ENCODE peak calls at places on chromosome 1, in six cellular contexts. U, L, R, S, T and D are unnamed samples.
A peak's percentile ranks its signal among the peaks of the same experiment; 100 is the strongest.

GRCh38 chr1:20476260-20477038 is 9.6 kb downstream of the CAMK2N1 start:
- DNase-seq in U (no peak), L (no peak), R (peak; percentile 77), S (peak; percentile 57), T (peak; percentile 34), D (no peak)

GRCh38 chr1:205791568-205792180 is 16.4 kb upstream of the RAB29 start:
- DNase-seq in U (no peak), L (no peak), R (peak; percentile 74), S (peak; percentile 79), T (peak; percentile 21), D (no peak)

GRCh38 chr1:174040387-174040786 is 18.2 kb upstream of the RC3H1 start:
- DNase-seq in U (no peak), L (no peak), R (no peak), S (peak; percentile 45), T (peak; percentile 85), D (no peak)

GRCh38 chr1:156951371-156951770 is 30.9 kb downstream of the LRRC71 start:
- DNase-seq in U (no peak), L (no peak), R (no peak), S (no peak), T (no peak), D (no peak)

GRCh38 chr1:220099826-220100225 is 5.9 kb downstream of the IARS2 start:
- DNase-seq in U (no peak), L (no peak), R (no peak), S (no peak), T (no peak), D (no peak)

GRCh38 chr1:15176898-15177665 is 23.5 kb downstream of the TMEM51 start:
- DNase-seq in U (no peak), L (no peak), R (no peak), S (no peak), T (no peak), D (no peak)

GRCh38 chr1:217554849-217555248 is 76.0 kb downstream of the GPATCH2 start:
- DNase-seq in U (no peak), L (no peak), R (no peak), S (no peak), T (peak; percentile 2), D (no peak)

GRCh38 chr1:204250428-204251030 is 36.7 kb upstream of the GOLT1A start:
- DNase-seq in U (no peak), L (no peak), R (no peak), S (no peak), T (no peak), D (no peak)

GRCh38 chr1:36737767-36738166 is 255.1 kb upstream of the CSF3R start:
- DNase-seq in U (no peak), L (no peak), R (no peak), S (no peak), T (no peak), D (no peak)

GRCh38 chr1:74502432-74502831 is 10.0 kb downstream of the LRRC53 start:
- DNase-seq in U (no peak), L (peak; percentile 45), R (no peak), S (no peak), T (peak; percentile 62), D (peak; percentile 27)

GRCh38 chr1:177505905-177506590 is 335.3 kb downstream of the BRINP2 start:
- DNase-seq in U (no peak), L (no peak), R (no peak), S (no peak), T (no peak), D (no peak)

GRCh38 chr1:21926814-21927530 is 10.1 kb downstream of the HSPG2 start:
- DNase-seq in U (no peak), L (no peak), R (peak; percentile 73), S (no peak), T (peak; percentile 92), D (no peak)

GRCh38 chr1:161388639-161389038 is 21.0 kb upstream of the CFAP126 start:
- DNase-seq in U (no peak), L (no peak), R (no peak), S (no peak), T (no peak), D (no peak)

GRCh38 chr1:4660917-4661594 is 6.6 kb downstream of the AJAP1 start:
- DNase-seq in U (no peak), L (no peak), R (no peak), S (no peak), T (no peak), D (no peak)

GRCh38 chr1:106699436-106699835 is 357.0 kb upstream of the PRMT6 start:
- DNase-seq in U (no peak), L (no peak), R (no peak), S (no peak), T (no peak), D (no peak)

DNA sequence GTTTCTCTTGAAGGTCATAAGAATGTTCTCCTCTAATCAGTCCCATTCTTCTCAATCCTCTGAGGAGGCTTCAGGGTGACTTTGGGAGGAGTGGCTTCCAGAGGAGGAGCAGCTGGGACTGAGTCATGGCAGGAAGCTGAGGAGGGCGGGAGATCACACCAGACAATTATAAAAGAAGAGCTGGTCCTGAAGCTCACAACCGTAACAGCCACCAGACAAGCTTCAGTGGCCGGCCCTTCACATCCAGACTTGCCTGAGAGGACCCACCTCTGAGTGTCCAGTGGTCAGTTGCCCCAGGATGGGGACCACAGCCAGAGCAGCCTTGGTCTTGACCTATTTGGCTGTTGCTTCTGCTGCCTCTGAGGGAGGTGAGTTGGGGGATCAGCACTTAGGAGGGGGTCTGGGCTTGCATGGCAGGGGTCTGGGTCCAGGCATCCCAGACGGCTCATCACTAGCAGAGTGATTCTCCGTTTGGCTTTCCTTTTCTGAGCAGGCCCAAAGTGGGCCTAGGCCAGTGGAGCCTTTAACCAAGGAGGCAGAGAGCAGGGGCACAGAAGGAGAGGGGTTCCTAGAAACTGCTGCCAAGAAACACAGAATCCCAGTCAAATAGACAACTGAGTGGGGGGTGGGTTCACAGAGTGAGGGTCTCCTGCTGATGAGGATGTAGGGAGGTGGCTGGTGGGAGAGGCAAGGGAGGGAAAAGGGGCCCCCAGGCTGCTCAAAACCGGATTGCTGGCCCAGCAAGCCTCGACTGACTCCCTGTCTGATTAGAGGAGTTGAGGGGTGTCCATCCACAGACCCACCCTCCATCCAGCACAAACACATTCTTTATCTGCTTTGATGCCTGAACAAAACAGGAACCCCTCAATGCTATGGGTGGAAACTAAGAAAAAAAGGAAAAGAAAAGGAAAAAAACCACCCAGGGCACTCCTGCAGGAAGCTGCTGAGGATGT is at the start of gene ECM1:
- DNase-seq in U (no peak), L (no peak), R (no peak), S (no peak), T (peak; percentile 83), D (no peak)
- H3K4me3 ChIP-seq in U (no peak within 1 kb of the TSS), L (no peak within 1 kb of the TSS), R (no peak within 1 kb of the TSS), S (no peak within 1 kb of the TSS), T (peak within 1 kb of the TSS; percentile 59), D (no peak within 1 kb of the TSS)

GRCh38 chr1:39954261-39954869 is 580 bp upstream of the MFSD2A start:
- DNase-seq in U (no peak), L (no peak), R (no peak), S (no peak), T (no peak), D (no peak)
- H3K4me3 ChIP-seq in U (peak overlapping the region; percentile 49), L (no peak overlapping the region), R (no peak overlapping the region), S (no peak overlapping the region), T (no peak overlapping the region), D (peak overlapping the region; percentile 82)

GRCh38 chr1:10862743-10863335 is 66.4 kb upstream of the CASZ1 start:
- DNase-seq in U (no peak), L (no peak), R (no peak), S (no peak), T (no peak), D (no peak)
- H3K4me3 ChIP-seq in U (no peak overlapping the region), L (no peak overlapping the region), R (no peak overlapping the region), S (no peak overlapping the region), T (no peak overlapping the region), D (no peak overlapping the region)

GRCh38 chr1:183024352-183025337 is 1.4 kb downstream of the LAMC1 start:
- DNase-seq in U (no peak), L (no peak), R (no peak), S (no peak), T (no peak), D (no peak)

GRCh38 chr1:183023601-183024351 is 556 bp downstream of the LAMC1 start:
- DNase-seq in U (peak; percentile 84), L (peak; percentile 43), R (peak; percentile 67), S (peak; percentile 91), T (peak; percentile 55), D (no peak)

GRCh38 chr1:183027031-183027430 is 3.8 kb downstream of the LAMC1 start:
- DNase-seq in U (no peak), L (no peak), R (no peak), S (no peak), T (peak; percentile 48), D (no peak)

GRCh38 chr1:183027791-183028190 is 4.6 kb downstream of the LAMC1 start:
- DNase-seq in U (no peak), L (no peak), R (no peak), S (no peak), T (peak; percentile 21), D (no peak)

DNA sequence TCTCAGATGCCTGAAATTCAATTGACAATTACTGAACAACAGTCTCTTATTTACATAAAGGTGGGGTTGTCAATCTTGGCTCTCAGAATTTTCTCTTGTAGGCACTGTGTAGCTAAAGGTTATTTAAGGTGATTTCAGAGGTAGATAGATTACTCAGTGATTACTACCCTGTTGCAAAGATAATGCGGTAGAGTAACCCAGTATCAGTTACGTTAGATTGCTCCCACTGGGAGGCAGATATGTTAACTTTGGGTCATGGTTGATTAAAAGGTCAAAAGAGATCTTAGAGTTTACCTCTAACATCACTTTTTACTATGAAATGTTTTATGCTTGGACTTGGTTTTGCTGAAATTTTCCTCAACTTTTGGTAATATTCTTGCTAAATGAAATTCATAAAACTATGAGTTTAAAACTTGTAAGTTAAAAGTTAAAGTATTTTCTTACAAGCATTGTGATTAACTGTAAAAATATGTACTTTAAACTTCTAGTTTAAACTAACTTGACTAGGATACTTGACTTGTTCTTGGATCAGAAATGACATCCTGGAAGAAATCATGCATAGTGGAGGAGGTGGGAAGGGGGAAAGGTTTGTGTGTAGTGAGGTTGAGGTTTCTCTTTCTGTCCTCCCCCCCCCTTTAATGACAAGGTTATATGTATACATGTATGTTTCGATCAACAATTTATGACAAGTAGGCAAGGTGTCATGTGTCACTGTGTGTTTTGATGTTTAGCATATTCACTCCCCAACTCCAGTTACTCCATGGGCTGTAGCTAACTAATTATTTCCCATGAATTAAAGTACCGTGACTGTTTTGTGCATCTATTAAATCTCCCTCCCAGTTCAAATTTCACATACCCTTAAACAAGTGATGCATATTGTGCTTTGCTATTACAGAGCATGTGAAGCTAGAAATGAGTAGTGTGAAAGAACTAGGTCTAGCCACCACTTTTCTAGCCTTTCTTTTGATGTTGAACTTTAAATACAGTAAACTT is 2.9 kb downstream of the LAMC1 start:
- DNase-seq in U (peak; percentile 48), L (no peak), R (no peak), S (no peak), T (peak; percentile 50), D (no peak)
- H3K4me3 ChIP-seq in U (peak overlapping the region; percentile 24), L (no peak overlapping the region), R (peak overlapping the region; percentile 62), S (no peak overlapping the region), T (peak overlapping the region; percentile 74), D (no peak overlapping the region)